ENCODE peak calls at places on chromosomes 13 and 19, in four cellular contexts. U is Caco-2, I is left lung, D is mucosa of descending colon. F is an unnamed sample.
A peak's percentile ranks its signal among the peaks of the same experiment; 100 is the strongest.

GRCh38 chr13:107276936-107277335 is 709.0 kb upstream of the ARGLU1 start:
- DNase-seq in U (no peak), I (no peak), D (no peak), F (no peak)

GRCh38 chr13:33352023-33352422 is 66.5 kb upstream of the STARD13 start:
- DNase-seq in U (no peak), I (no peak), D (no peak), F (no peak)

GRCh38 chr13:86355301-86355700 is 556.1 kb upstream of the SLITRK6 start:
- DNase-seq in U (no peak), I (no peak), D (no peak), F (no peak)

GRCh38 chr13:99528547-99528946 is 27.3 kb downstream of the TM9SF2 start:
- DNase-seq in U (no peak), I (no peak), D (no peak), F (no peak)

GRCh38 chr19:2047449-2048103 is 3.5 kb downstream of the MKNK2 start:
- DNase-seq in U (no peak), I (peak; percentile 92), D (peak; percentile 68), F (no peak)

GRCh38 chr13:112056739-112057433 is 10.1 kb upstream of the SOX1 start:
- DNase-seq in U (no peak), I (no peak), D (no peak), F (no peak)

GRCh38 chr13:51771418-51772104 is 32.4 kb downstream of the DHRS12 start:
- DNase-seq in U (no peak), I (no peak), D (no peak), F (no peak)

GRCh38 chr19:30105723-30106122 is 163.7 kb downstream of the URI1 start:
- DNase-seq in U (no peak), I (no peak), D (no peak), F (no peak)

GRCh38 chr13:23086951-23087350 is 93.8 kb upstream of the SGCG start:
- DNase-seq in U (no peak), I (no peak), D (no peak), F (no peak)

GRCh38 chr13:81394605-81395004 is 1053.7 kb upstream of the SPRY2 start:
- DNase-seq in U (no peak), I (no peak), D (no peak), F (no peak)

GRCh38 chr19:1845642-1846041 is 2.6 kb downstream of the REXO1 start:
- DNase-seq in U (no peak), I (peak; percentile 57), D (peak; percentile 26), F (no peak)

GRCh38 chr19:58529405-58529804 is 9.8 kb upstream of the ZBTB45 start:
- DNase-seq in U (no peak), I (no peak), D (no peak), F (no peak)

GRCh38 chr13:20130652-20131051 is 30.2 kb downstream of the GJA3 start:
- DNase-seq in U (no peak), I (no peak), D (no peak), F (no peak)

GRCh38 chr19:2722541-2723344 is 1.6 kb upstream of the DIRAS1 start:
- DNase-seq in U (no peak), I (peak; percentile 85), D (no peak), F (no peak)

GRCh38 chr13:109900320-109900719 is 113.9 kb upstream of the IRS2 start:
- DNase-seq in U (no peak), I (no peak), D (no peak), F (no peak)

GRCh38 chr19:52648336-52648990 is 10.3 kb upstream of the ZNF83 start:
- DNase-seq in U (no peak), I (no peak), D (no peak), F (peak; percentile 21)

GRCh38 chr19:6765738-6766356 is 1.4 kb downstream of the SH2D3A start:
- DNase-seq in U (peak; percentile 96), I (peak; percentile 93), D (peak; percentile 95), F (no peak)

GRCh38 chr19:42246143-42246868 is 3.9 kb upstream of the GSK3A start:
- DNase-seq in U (no peak), I (no peak), D (peak; percentile 73), F (no peak)

GRCh38 chr13:31049833-31050232 is 111.9 kb downstream of the HSPH1 start:
- DNase-seq in U (no peak), I (no peak), D (no peak), F (no peak)

GRCh38 chr19:45363861-45364459 is 6.4 kb downstream of the ERCC2 start:
- DNase-seq in U (no peak), I (no peak), D (no peak), F (no peak)

GRCh38 chr19:52212572-52213255 is 22.9 kb downstream of the PPP2R1A start:
- DNase-seq in U (no peak), I (no peak), D (no peak), F (no peak)

GRCh38 chr13:45626731-45627374 is 11.3 kb upstream of the ERICH6B start:
- DNase-seq in U (no peak), I (no peak), D (no peak), F (no peak)

GRCh38 chr19:35755550-35756371 is 1.1 kb downstream of the HSPB6 start:
- DNase-seq in U (no peak), I (peak; percentile 84), D (peak; percentile 82), F (no peak)

GRCh38 chr13:34951528-34951927 is 9.5 kb downstream of the NBEA start:
- DNase-seq in U (no peak), I (no peak), D (no peak), F (no peak)

GRCh38 chr13:49652691-49653305 is 24.5 kb downstream of the ARL11 start:
- DNase-seq in U (peak; percentile 65), I (no peak), D (peak; percentile 48), F (no peak)

GRCh38 chr13:41470187-41470586 is 12.8 kb downstream of the RGCC start:
- DNase-seq in U (no peak), I (no peak), D (no peak), F (no peak)

GRCh38 chr19:17579523-17580244 is 24.2 kb downstream of the COLGALT1 start:
- DNase-seq in U (peak; percentile 72), I (peak; percentile 85), D (peak; percentile 87), F (no peak)

GRCh38 chr19:7987084-7987768 is 18.2 kb downstream of the ELAVL1 start:
- DNase-seq in U (no peak), I (peak; percentile 34), D (no peak), F (no peak)

GRCh38 chr19:17327654-17328516 is 6.8 kb downstream of the ANO8 start:
- DNase-seq in U (peak; percentile 86), I (peak; percentile 89), D (peak; percentile 90), F (no peak)

GRCh38 chr13:27359203-27359821 is 65.1 kb upstream of the GTF3A start:
- DNase-seq in U (peak; percentile 67), I (no peak), D (peak; percentile 81), F (no peak)

GRCh38 chr13:43528992-43529391 is 257.8 kb downstream of the ENOX1 start:
- DNase-seq in U (no peak), I (no peak), D (no peak), F (no peak)

GRCh38 chr13:80341098-80341701 is at the start of gene SPRY2:
- DNase-seq in U (peak; percentile 97), I (peak; percentile 95), D (peak; percentile 94), F (peak; percentile 81)

GRCh38 chr19:11446652-11447301 is 11.3 kb downstream of the PRKCSH start:
- DNase-seq in U (no peak), I (peak; percentile 93), D (peak; percentile 70), F (no peak)

GRCh38 chr19:17626456-17626855 is 61.7 kb downstream of the UNC13A start:
- DNase-seq in U (no peak), I (peak; percentile 61), D (no peak), F (no peak)

GRCh38 chr19:5622465-5623396 is at the start of the genes SAFB and SAFB2:
- DNase-seq in U (peak; percentile 99), I (peak; percentile 100), D (peak; percentile 100), F (peak; percentile 95)
- TF ChIP-seq CTCF in U (no peak), I (peak; percentile 5), D (no peak), F (no peak)

DNA sequence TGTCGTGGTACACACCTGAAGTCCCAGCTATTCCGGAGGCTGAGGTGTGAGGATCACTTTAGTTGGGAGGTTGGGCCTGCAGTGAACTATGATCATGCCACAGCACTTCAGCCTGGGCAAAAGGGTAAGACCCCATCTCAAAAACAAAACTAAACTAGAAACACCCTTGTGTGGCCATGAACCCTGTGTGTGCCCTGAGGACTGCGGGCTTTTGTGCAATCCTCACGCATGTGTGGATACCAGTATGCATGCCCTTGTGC is 1.1 kb upstream of the EGLN2 start:
- DNase-seq in U (no peak), I (no peak), D (no peak), F (no peak)
- H3K4me3 ChIP-seq in U (peak overlapping the region; percentile 50), I (peak overlapping the region; percentile 96), D (no peak overlapping the region), F (peak overlapping the region; percentile 65)

GRCh38 chr19:34664168-34664567 is 12.8 kb downstream of the SCGB2B2 start:
- DNase-seq in U (no peak), I (no peak), D (no peak), F (no peak)

GRCh38 chr19:34664870-34665269 is 12.1 kb downstream of the SCGB2B2 start:
- DNase-seq in U (no peak), I (peak; percentile 53), D (no peak), F (no peak)

GRCh38 chr19:34661357-34661756 is 15.6 kb downstream of the SCGB2B2 start:
- DNase-seq in U (no peak), I (no peak), D (no peak), F (no peak)

GRCh38 chr19:34666200-34666957 is 10.6 kb downstream of the SCGB2B2 start:
- DNase-seq in U (no peak), I (peak; percentile 63), D (no peak), F (no peak)

GRCh38 chr19:34662919-34663318 is 14.0 kb downstream of the SCGB2B2 start:
- DNase-seq in U (no peak), I (no peak), D (no peak), F (no peak)
- TF ChIP-seq CTCF in U (peak; percentile 15), I (peak; percentile 38), D (no peak), F (peak; percentile 23)

DNA sequence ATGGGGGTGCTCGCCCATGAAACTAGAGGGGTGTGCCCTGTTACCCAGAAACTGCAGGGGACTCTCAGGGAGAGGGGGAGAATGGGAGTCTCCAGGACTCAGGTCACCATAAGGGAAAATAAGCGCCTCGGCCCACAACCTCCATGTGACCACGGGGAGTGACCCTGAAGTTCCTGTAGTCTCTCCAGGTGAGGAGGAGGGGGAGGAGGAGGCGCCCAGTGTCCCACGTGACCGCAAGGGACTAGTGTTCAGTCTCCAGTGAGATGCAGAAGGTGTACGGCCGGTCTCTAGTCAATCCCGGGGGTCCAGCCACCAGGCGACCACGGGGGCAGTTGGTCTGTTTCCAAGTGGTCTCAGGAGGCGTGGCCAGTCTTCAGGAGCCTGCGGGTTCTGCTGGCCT is 16.0 kb downstream of the TM6SF2 start:
- DNase-seq in U (peak; percentile 56), I (peak; percentile 58), D (no peak), F (no peak)
- H3K4me3 ChIP-seq in U (no peak overlapping the region), I (no peak overlapping the region), D (no peak overlapping the region), F (no peak overlapping the region)

DNA sequence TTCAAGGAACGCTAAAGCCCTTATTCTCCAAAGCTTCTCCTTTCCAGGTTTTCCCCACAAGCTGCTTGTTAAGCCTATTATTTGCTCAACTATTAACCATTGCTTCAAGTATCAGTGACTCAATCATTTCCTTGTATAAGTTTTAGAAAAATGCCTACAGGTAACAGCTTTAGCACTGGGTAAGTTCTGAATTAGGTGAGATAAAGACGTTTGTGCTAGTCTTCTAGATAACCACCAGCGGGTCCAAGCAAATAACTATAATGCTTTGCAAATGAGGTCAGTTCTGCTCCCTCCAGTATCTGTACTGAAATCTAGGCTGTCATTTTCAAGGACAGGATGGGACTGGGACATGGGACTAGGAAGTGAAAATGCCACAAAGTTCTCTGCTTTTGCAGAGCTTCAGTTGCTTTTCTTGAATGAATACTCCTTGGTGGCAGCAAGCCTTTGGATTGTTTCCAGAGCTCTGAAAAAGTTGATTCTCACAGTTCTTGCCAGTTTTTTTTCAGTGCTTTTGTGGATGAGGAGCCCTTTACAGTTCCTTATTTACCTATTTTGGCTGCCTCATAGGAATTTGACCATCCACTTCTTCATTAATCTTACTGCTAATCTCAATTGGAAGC is 1487.7 kb downstream of the EFNB2 start:
- DNase-seq in U (no peak), I (no peak), D (no peak), F (no peak)
- TF ChIP-seq CTCF in U (no peak), I (no peak), D (no peak), F (no peak)